ENCODE peak calls at places on chromosomes 2 and 18, in seven cellular contexts. One of them, this sample, is unnamed.

GRCh38 chr2:150153646-150154307 is 333.7 kb downstream of the RND3 start:
- DNase-seq in dorsolateral prefrontal cortex: no peak
- DNase-seq in heart right ventricle: no peak
- DNase-seq in BJ: no peak
- DNase-seq in GM19239: no peak
- DNase-seq in NCI-H460: no peak
- DNase-seq in hypothalamus: no peak
- DNase-seq in this sample: no peak

GRCh38 chr2:30706534-30707303 is 100.5 kb downstream of the CAPN13 start:
- DNase-seq in dorsolateral prefrontal cortex: peak
- DNase-seq in NCI-H460: peak
- DNase-seq in hypothalamus: no peak
- DNase-seq in GM19239: peak
- DNase-seq in heart right ventricle: peak
- DNase-seq in BJ: no peak
- DNase-seq in this sample: no peak

GRCh38 chr2:120858361-120858760 is 122.7 kb downstream of the GLI2 start:
- DNase-seq in hypothalamus: no peak
- DNase-seq in heart right ventricle: no peak
- DNase-seq in dorsolateral prefrontal cortex: peak
- DNase-seq in BJ: no peak
- DNase-seq in NCI-H460: no peak
- DNase-seq in GM19239: no peak
- DNase-seq in this sample: no peak

GRCh38 chr2:80020061-80020460 is 284.5 kb downstream of the LRRTM1 start:
- DNase-seq in hypothalamus: no peak
- DNase-seq in GM19239: no peak
- DNase-seq in heart right ventricle: no peak
- DNase-seq in NCI-H460: no peak
- DNase-seq in BJ: no peak
- DNase-seq in dorsolateral prefrontal cortex: no peak
- DNase-seq in this sample: no peak

GRCh38 chr2:131045286-131045924 is 47.9 kb downstream of the FAM168B start:
- DNase-seq in NCI-H460: no peak
- DNase-seq in hypothalamus: no peak
- DNase-seq in dorsolateral prefrontal cortex: no peak
- DNase-seq in GM19239: no peak
- DNase-seq in heart right ventricle: no peak
- DNase-seq in BJ: no peak
- DNase-seq in this sample: no peak

GRCh38 chr2:238475571-238475970 is 48.8 kb downstream of the ASB1 start:
- DNase-seq in GM19239: no peak
- DNase-seq in dorsolateral prefrontal cortex: no peak
- DNase-seq in NCI-H460: no peak
- DNase-seq in hypothalamus: no peak
- DNase-seq in heart right ventricle: no peak
- DNase-seq in BJ: no peak
- DNase-seq in this sample: no peak

GRCh38 chr2:7933665-7934064 is 748.2 kb upstream of the ID2 start:
- DNase-seq in NCI-H460: no peak
- DNase-seq in GM19239: no peak
- DNase-seq in BJ: no peak
- DNase-seq in dorsolateral prefrontal cortex: no peak
- DNase-seq in hypothalamus: no peak
- DNase-seq in heart right ventricle: no peak
- DNase-seq in this sample: no peak

GRCh38 chr2:2662037-2662846 is 331.2 kb upstream of the MYT1L start:
- DNase-seq in dorsolateral prefrontal cortex: no peak
- DNase-seq in heart right ventricle: peak
- DNase-seq in NCI-H460: no peak
- DNase-seq in hypothalamus: no peak
- DNase-seq in BJ: no peak
- DNase-seq in GM19239: no peak
- DNase-seq in this sample: no peak

GRCh38 chr2:30803281-30803680 is 4.0 kb downstream of the CAPN13 start:
- DNase-seq in GM19239: no peak
- DNase-seq in NCI-H460: no peak
- DNase-seq in heart right ventricle: no peak
- DNase-seq in BJ: no peak
- DNase-seq in hypothalamus: no peak
- DNase-seq in dorsolateral prefrontal cortex: no peak
- DNase-seq in this sample: no peak

GRCh38 chr2:60880633-60880987 is 764 bp upstream of the REL start:
- DNase-seq in BJ: no peak
- DNase-seq in heart right ventricle: no peak
- DNase-seq in NCI-H460: no peak
- DNase-seq in dorsolateral prefrontal cortex: no peak
- DNase-seq in hypothalamus: no peak
- DNase-seq in GM19239: no peak
- DNase-seq in this sample: no peak

GRCh38 chr2:99643824-99644787 is 154.3 kb upstream of the REV1 start:
- DNase-seq in NCI-H460: no peak
- DNase-seq in dorsolateral prefrontal cortex: no peak
- DNase-seq in GM19239: no peak
- DNase-seq in hypothalamus: no peak
- DNase-seq in heart right ventricle: no peak
- DNase-seq in BJ: no peak
- DNase-seq in this sample: no peak

GRCh38 chr2:109213646-109214417 is 84.8 kb downstream of the SH3RF3 start:
- DNase-seq in GM19239: peak
- DNase-seq in heart right ventricle: no peak
- DNase-seq in NCI-H460: no peak
- DNase-seq in hypothalamus: no peak
- DNase-seq in dorsolateral prefrontal cortex: no peak
- DNase-seq in BJ: no peak
- DNase-seq in this sample: peak

GRCh38 chr18:47427951-47428350 is 176.5 kb upstream of the SKOR2 start:
- DNase-seq in hypothalamus: no peak
- DNase-seq in BJ: no peak
- DNase-seq in heart right ventricle: no peak
- DNase-seq in NCI-H460: no peak
- DNase-seq in GM19239: no peak
- DNase-seq in dorsolateral prefrontal cortex: no peak
- DNase-seq in this sample: no peak

GRCh38 chr18:23629444-23629946 is 33.2 kb downstream of the ANKRD29 start:
- DNase-seq in hypothalamus: no peak
- DNase-seq in NCI-H460: no peak
- DNase-seq in heart right ventricle: no peak
- DNase-seq in dorsolateral prefrontal cortex: no peak
- DNase-seq in BJ: no peak
- DNase-seq in GM19239: peak
- DNase-seq in this sample: no peak

GRCh38 chr2:188333751-188334524 is 42.3 kb downstream of the GULP1 start:
- DNase-seq in dorsolateral prefrontal cortex: no peak
- DNase-seq in NCI-H460: no peak
- DNase-seq in hypothalamus: no peak
- DNase-seq in heart right ventricle: peak
- DNase-seq in BJ: no peak
- DNase-seq in GM19239: no peak
- DNase-seq in this sample: no peak

GRCh38 chr2:26100384-26100783 is 66.5 kb downstream of the RAB10 start:
- DNase-seq in hypothalamus: no peak
- DNase-seq in BJ: no peak
- DNase-seq in dorsolateral prefrontal cortex: no peak
- DNase-seq in NCI-H460: no peak
- DNase-seq in GM19239: no peak
- DNase-seq in heart right ventricle: no peak
- DNase-seq in this sample: no peak

GRCh38 chr2:226548706-226549105 is 250.9 kb downstream of the IRS1 start:
- DNase-seq in BJ: no peak
- DNase-seq in hypothalamus: no peak
- DNase-seq in GM19239: no peak
- DNase-seq in heart right ventricle: no peak
- DNase-seq in dorsolateral prefrontal cortex: no peak
- DNase-seq in NCI-H460: no peak
- DNase-seq in this sample: peak

GRCh38 chr2:202306034-202306433 is 40.5 kb downstream of the NOP58 start:
- DNase-seq in BJ: no peak
- DNase-seq in GM19239: no peak
- DNase-seq in hypothalamus: no peak
- DNase-seq in heart right ventricle: no peak
- DNase-seq in dorsolateral prefrontal cortex: no peak
- DNase-seq in NCI-H460: no peak
- DNase-seq in this sample: no peak

GRCh38 chr2:216134958-216135541 is 25.9 kb downstream of the XRCC5 start:
- DNase-seq in NCI-H460: no peak
- DNase-seq in dorsolateral prefrontal cortex: no peak
- DNase-seq in BJ: no peak
- DNase-seq in heart right ventricle: no peak
- DNase-seq in GM19239: no peak
- DNase-seq in hypothalamus: no peak
- DNase-seq in this sample: no peak

GRCh38 chr18:79223431-79223830 is 154.2 kb downstream of the ATP9B start:
- DNase-seq in BJ: no peak
- DNase-seq in heart right ventricle: no peak
- DNase-seq in dorsolateral prefrontal cortex: no peak
- DNase-seq in GM19239: no peak
- DNase-seq in hypothalamus: no peak
- DNase-seq in NCI-H460: no peak
- DNase-seq in this sample: no peak

GRCh38 chr2:23404426-23404825 is 19.4 kb downstream of the KLHL29 start:
- DNase-seq in hypothalamus: no peak
- DNase-seq in NCI-H460: no peak
- DNase-seq in heart right ventricle: no peak
- DNase-seq in BJ: peak
- DNase-seq in dorsolateral prefrontal cortex: no peak
- DNase-seq in GM19239: no peak
- DNase-seq in this sample: peak

GRCh38 chr2:4763009-4763408 is 929.2 kb upstream of the SOX11 start:
- DNase-seq in hypothalamus: no peak
- DNase-seq in BJ: no peak
- DNase-seq in NCI-H460: peak
- DNase-seq in GM19239: no peak
- DNase-seq in dorsolateral prefrontal cortex: no peak
- DNase-seq in heart right ventricle: no peak
- DNase-seq in this sample: no peak

GRCh38 chr2:127953128-127953718 is 67.5 kb upstream of the AMMECR1L start:
- DNase-seq in BJ: no peak
- DNase-seq in NCI-H460: no peak
- DNase-seq in heart right ventricle: peak
- DNase-seq in GM19239: no peak
- DNase-seq in dorsolateral prefrontal cortex: no peak
- DNase-seq in hypothalamus: no peak
- DNase-seq in this sample: peak

GRCh38 chr2:239194731-239195317 is 206.0 kb downstream of the HDAC4 start:
- DNase-seq in NCI-H460: no peak
- DNase-seq in heart right ventricle: no peak
- DNase-seq in dorsolateral prefrontal cortex: peak
- DNase-seq in GM19239: no peak
- DNase-seq in BJ: no peak
- DNase-seq in hypothalamus: no peak
- DNase-seq in this sample: no peak

GRCh38 chr2:29006986-29007301 is 25.8 kb downstream of the TOGARAM2 start:
- DNase-seq in heart right ventricle: no peak
- DNase-seq in BJ: no peak
- DNase-seq in hypothalamus: no peak
- DNase-seq in dorsolateral prefrontal cortex: no peak
- DNase-seq in GM19239: no peak
- DNase-seq in NCI-H460: no peak
- DNase-seq in this sample: no peak

GRCh38 chr2:227655454-227655853 is 11.2 kb upstream of the SCYGR5 start:
- DNase-seq in hypothalamus: no peak
- DNase-seq in NCI-H460: peak
- DNase-seq in GM19239: no peak
- DNase-seq in BJ: peak
- DNase-seq in dorsolateral prefrontal cortex: no peak
- DNase-seq in heart right ventricle: no peak
- DNase-seq in this sample: peak

GRCh38 chr2:181077128-181077709 is 96.8 kb downstream of the UBE2E3 start:
- DNase-seq in NCI-H460: peak
- DNase-seq in BJ: no peak
- DNase-seq in hypothalamus: no peak
- DNase-seq in GM19239: peak
- DNase-seq in dorsolateral prefrontal cortex: no peak
- DNase-seq in heart right ventricle: no peak
- DNase-seq in this sample: no peak